ENCODE peak calls at places on chromosomes 5 and 9, in seven cellular contexts. Z, Y, J, B, P, W and T are unnamed samples. For H3K79me1, the result is how much of the 10 kb centered on the place peaks cover.

GRCh38 chr9:119736478-119737454 is 367.5 kb upstream of the BRINP1 start:
- DNase-seq in Z (no peak), P (no peak), Y (no peak), B (no peak), W (no peak), J (no peak), T (no peak)

GRCh38 chr9:15231788-15232635 is 75.0 kb downstream of the TTC39B start:
- DNase-seq in P (no peak), W (peak), B (no peak), J (peak), Y (no peak), Z (peak), T (peak)

GRCh38 chr9:131960805-131961495 is 118.7 kb downstream of the MED27 start:
- DNase-seq in B (no peak), W (no peak), J (no peak), Z (no peak), Y (no peak), P (no peak), T (no peak)

GRCh38 chr5:145936401-145937131 is at the start of gene SH3RF2:
- DNase-seq in W (peak), Y (peak), B (peak), J (peak), P (peak), Z (peak), T (peak)

GRCh38 chr9:129176786-129177442 is 1.1 kb downstream of the IER5L start:
- DNase-seq in W (peak), Y (no peak), B (peak), P (no peak), Z (no peak), J (peak), T (peak)

GRCh38 chr9:5263568-5264218 is 32.5 kb downstream of the INSL4 start:
- DNase-seq in J (no peak), B (no peak), Z (peak), Y (no peak), P (no peak), W (peak), T (no peak)

GRCh38 chr5:116492016-116492623 is 82.5 kb downstream of the SEMA6A start:
- DNase-seq in Y (no peak), J (peak), B (peak), W (no peak), P (no peak), Z (no peak), T (no peak)

GRCh38 chr9:34256104-34256503 is 73.0 kb downstream of the KIF24 start:
- DNase-seq in B (no peak), J (no peak), Y (no peak), W (no peak), Z (peak), P (no peak), T (peak)

GRCh38 chr5:1199649-1200494 is 1.5 kb upstream of the SLC6A19 start:
- DNase-seq in W (no peak), P (no peak), J (no peak), Y (peak), B (no peak), Z (peak), T (no peak)

GRCh38 chr5:135526924-135527323 is 8.8 kb downstream of the NEUROG1 start:
- DNase-seq in J (no peak), Y (no peak), B (no peak), P (no peak), Z (no peak), W (no peak), T (no peak)

GRCh38 chr5:141001854-141002666 is 35.8 kb downstream of the PCDHAC2 start:
- DNase-seq in Z (peak), Y (peak), B (no peak), P (peak), J (peak), W (no peak), T (peak)

GRCh38 chr9:126518763-126519162 is 95.0 kb upstream of the LMX1B start:
- DNase-seq in Y (no peak), P (no peak), B (no peak), W (no peak), J (no peak), Z (no peak), T (no peak)

GRCh38 chr9:111926421-111926875 is 29.8 kb downstream of the UGCG start:
- DNase-seq in W (no peak), P (no peak), B (peak), Z (no peak), Y (no peak), J (peak), T (no peak)

GRCh38 chr5:26487553-26487952 is 550.8 kb downstream of the CDH9 start:
- DNase-seq in B (no peak), W (no peak), P (no peak), Y (no peak), J (no peak), Z (peak), T (no peak)

GRCh38 chr9:100472725-100473261 is at the start of gene TMEFF1:
- DNase-seq in Z (peak), B (peak), P (peak), Y (peak), J (peak), W (peak), T (peak)

GRCh38 chr9:100473271-100474081 is 527 bp downstream of the TMEFF1 start:
- DNase-seq in B (peak), J (peak), Z (peak), Y (peak), W (peak), P (no peak), T (peak)

GRCh38 chr9:100474082-100474949 is 1.4 kb downstream of the TMEFF1 start:
- DNase-seq in J (peak), Y (peak), W (no peak), Z (peak), B (no peak), P (no peak), T (no peak)

GRCh38 chr9:100477221-100477620 is 4.3 kb downstream of the TMEFF1 start:
- DNase-seq in P (no peak), Z (no peak), W (no peak), B (no peak), J (no peak), Y (no peak), T (no peak)

DNA sequence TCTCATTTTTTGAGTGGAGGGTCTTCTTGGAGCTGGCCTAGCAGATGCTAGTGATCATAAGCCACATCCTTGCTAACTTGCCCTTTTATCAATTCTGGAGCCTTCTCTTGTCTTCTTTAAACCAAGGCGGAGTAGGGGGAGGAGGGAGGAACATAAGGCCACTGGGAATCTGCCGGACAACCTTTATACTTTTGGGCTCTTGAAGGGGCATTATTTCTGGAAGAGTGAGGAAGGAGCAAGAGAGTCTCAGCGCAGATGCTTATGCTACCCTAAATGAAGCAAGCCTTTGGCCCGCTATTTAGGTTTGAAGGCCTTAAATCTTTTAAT is 2.0 kb downstream of the TMEFF1 start:
- DNase-seq in Y (no peak), B (no peak), P (no peak), Z (no peak), J (no peak), W (no peak), T (no peak)
- H3K79me1 ChIP-seq in Y (under half), B (under half), P (under half), Z (under half), J (under half), W (under half), T (under half)

DNA sequence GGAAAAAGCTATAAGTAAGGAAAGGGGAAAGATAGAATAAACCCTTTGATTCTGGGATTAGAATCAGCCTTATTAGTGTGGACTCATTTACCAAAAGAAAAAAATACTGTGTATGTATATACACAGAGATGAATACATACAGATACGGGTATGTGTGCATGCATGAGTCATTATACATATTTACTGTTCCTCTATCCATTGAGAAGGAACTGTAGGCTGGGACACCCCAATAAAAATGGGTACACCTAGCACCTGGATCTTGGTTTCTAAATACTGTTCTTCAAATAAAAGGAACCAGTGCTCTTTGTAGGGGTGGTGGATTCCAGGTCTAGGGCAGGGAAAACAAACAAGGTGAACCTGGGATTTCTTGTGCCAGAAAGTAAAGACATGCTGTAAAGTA is 48.3 kb downstream of the WHRN start:
- DNase-seq in W (no peak), P (no peak), J (no peak), Y (no peak), B (no peak), Z (no peak), T (no peak)
- H3K79me1 ChIP-seq in W (under half), P (under half), J (under half), Y (under half), B (under half), Z (under half), T (under half)

GRCh38 chr9:744046-744712 is 97.3 kb upstream of the DMRT1 start:
- DNase-seq in Z (no peak), Y (no peak), B (no peak), W (no peak), J (no peak), P (no peak), T (no peak)
- H3K79me1 ChIP-seq in Z (under half), Y (under half), B (under half), W (under half), J (under half), P (under half), T (under half)

GRCh38 chr5:149823350-149823749 is 93.2 kb downstream of the PPARGC1B start:
- DNase-seq in W (no peak), Z (no peak), B (no peak), Y (no peak), J (no peak), P (no peak), T (no peak)

GRCh38 chr5:149818116-149818515 is 88.0 kb downstream of the PPARGC1B start:
- DNase-seq in Y (no peak), B (no peak), J (no peak), P (no peak), Z (no peak), W (no peak), T (no peak)

GRCh38 chr5:149820012-149820411 is 89.9 kb downstream of the PPARGC1B start:
- DNase-seq in Z (no peak), Y (no peak), W (no peak), B (no peak), J (no peak), P (no peak), T (no peak)

GRCh38 chr5:149822310-149822709 is 92.2 kb downstream of the PPARGC1B start:
- DNase-seq in W (no peak), J (no peak), B (no peak), Y (no peak), Z (no peak), P (no peak), T (no peak)

DNA sequence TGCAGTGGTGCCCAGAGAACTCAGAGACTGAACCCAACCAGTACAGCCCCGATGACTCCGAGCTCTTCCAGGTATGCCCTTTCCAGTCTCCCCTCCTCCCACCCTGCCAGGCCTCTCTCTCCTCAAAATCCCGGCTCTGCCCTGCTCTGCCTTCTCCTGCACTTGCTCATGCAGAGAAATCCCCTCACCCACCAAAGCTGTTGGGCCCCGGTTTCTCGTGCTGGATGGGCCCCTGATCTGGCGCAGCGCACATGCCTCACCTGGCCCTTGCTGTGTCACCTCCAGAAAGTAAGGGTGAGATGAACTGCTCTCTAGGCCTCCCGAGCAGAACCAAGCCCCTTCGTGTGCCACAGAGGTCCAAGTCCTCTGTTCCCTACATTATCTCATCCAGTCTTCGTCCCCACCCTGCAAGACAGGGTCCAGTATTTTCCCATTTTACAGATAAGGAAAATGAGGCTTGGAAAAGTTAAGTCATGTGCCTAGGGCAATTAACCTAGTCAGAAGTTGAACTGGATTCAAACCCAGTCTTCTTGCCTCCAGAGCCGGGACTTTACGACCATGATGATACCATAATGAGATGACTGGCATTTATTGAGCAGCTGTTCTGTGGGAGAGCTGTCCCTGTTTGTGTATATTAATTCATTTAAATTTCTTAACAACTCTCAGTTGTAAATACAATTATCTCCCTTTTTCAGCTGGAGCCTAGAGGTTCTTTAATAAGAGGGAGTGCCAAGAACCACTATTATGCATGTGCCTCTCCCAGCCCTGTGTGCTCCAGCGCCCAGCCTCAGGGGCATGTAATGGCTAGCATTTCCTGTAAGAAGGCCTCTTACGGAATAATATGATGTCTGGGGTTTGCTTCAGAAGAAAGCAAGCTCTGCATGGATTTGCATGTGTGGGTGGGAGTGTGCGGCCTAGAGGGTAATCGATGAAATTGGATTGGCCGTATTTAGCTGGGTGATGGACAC is 90.7 kb downstream of the PPARGC1B start:
- DNase-seq in Y (no peak), P (no peak), B (no peak), W (no peak), J (no peak), Z (no peak), T (no peak)
- H3K79me1 ChIP-seq in Y (under half), P (under half), B (under half), W (under half), J (under half), Z (under half), T (under half)